ENCODE peak calls at places on chromosome 17, in four cellular contexts. S, Y, E and U are unnamed samples.

GRCh38 chr17:61463068-61463980 is 11.1 kb downstream of the TBX4 start:
- DNase-seq in S (no peak), Y (peak), E (no peak), U (no peak)

GRCh38 chr17:511001-511690 is 158.5 kb upstream of the RPH3AL start:
- DNase-seq in Y (no peak), S (no peak), E (no peak), U (no peak)

GRCh38 chr17:38761612-38762011 is 9.1 kb downstream of the PSMB3 start:
- DNase-seq in E (peak), Y (peak), S (peak), U (no peak)

GRCh38 chr17:42193216-42194132 is 820 bp downstream of the GHDC start:
- DNase-seq in S (no peak), E (no peak), Y (peak), U (no peak)

GRCh38 chr17:1145311-1145986 is 34.3 kb downstream of the ABR start:
- DNase-seq in S (no peak), Y (no peak), E (no peak), U (no peak)

GRCh38 chr17:17295141-17295540 is 8.0 kb upstream of the NT5M start:
- DNase-seq in S (no peak), E (no peak), Y (no peak), U (no peak)

GRCh38 chr17:42577532-42578281 is at the start of gene PSMC3IP:
- DNase-seq in Y (peak), S (peak), E (peak), U (peak)

GRCh38 chr17:16439303-16439791 is 24.0 kb downstream of the TRPV2 start:
- DNase-seq in S (no peak), E (no peak), Y (no peak), U (no peak)

GRCh38 chr17:20266806-20267458 is 200.4 kb downstream of the LGALS9B start:
- DNase-seq in E (no peak), S (no peak), Y (no peak), U (no peak)

GRCh38 chr17:81608605-81609004 is 28.3 kb downstream of the NPLOC4 start:
- DNase-seq in S (no peak), Y (no peak), E (no peak), U (no peak)

GRCh38 chr17:82006468-82007227 is 16.0 kb downstream of the CENPX start:
- DNase-seq in S (no peak), E (no peak), Y (no peak), U (no peak)

GRCh38 chr17:75832652-75833400 is 11.4 kb downstream of the UNC13D start:
- DNase-seq in E (no peak), S (no peak), Y (peak), U (no peak)

GRCh38 chr17:55818451-55819375 is 67.9 kb downstream of the PCTP start:
- DNase-seq in S (no peak), E (no peak), Y (no peak), U (no peak)

GRCh38 chr17:37092041-37092440 is 143.3 kb downstream of the AATF start:
- DNase-seq in Y (no peak), S (no peak), E (no peak), U (no peak)

GRCh38 chr17:65743313-65743665 is 181.8 kb upstream of the AXIN2 start:
- DNase-seq in E (no peak), Y (no peak), S (no peak), U (no peak)

GRCh38 chr17:63455417-63455816 is 9.3 kb upstream of the CYB561 start:
- DNase-seq in S (no peak), Y (no peak), E (peak), U (no peak)

GRCh38 chr17:43601280-43602050 is 55.3 kb upstream of the ETV4 start:
- DNase-seq in S (no peak), E (peak), Y (no peak), U (no peak)

GRCh38 chr17:50203589-50204345 is 2.3 kb upstream of the COL1A1 start:
- DNase-seq in E (no peak), Y (no peak), S (no peak), U (no peak)

GRCh38 chr17:43372273-43372911 is 26.4 kb upstream of the ARL4D start:
- DNase-seq in S (no peak), E (no peak), Y (no peak), U (no peak)

GRCh38 chr17:39235555-39236221 is 9.9 kb upstream of the STAC2 start:
- DNase-seq in E (peak), Y (peak), S (peak), U (no peak)

GRCh38 chr17:1156864-1157263 is 22.9 kb downstream of the ABR start:
- DNase-seq in S (no peak), Y (no peak), E (no peak), U (no peak)

GRCh38 chr17:28078443-28079229 is 36.2 kb downstream of the NLK start:
- DNase-seq in E (no peak), Y (no peak), S (no peak), U (no peak)

GRCh38 chr17:83190601-83191387 is 111.4 kb downstream of the METRNL start:
- DNase-seq in Y (no peak), E (no peak), S (no peak), U (no peak)

GRCh38 chr17:57499648-57500049 is 243.3 kb downstream of the MSI2 start:
- DNase-seq in S (no peak), E (no peak), Y (no peak), U (no peak)

GRCh38 chr17:65930140-65930715 is 261.7 kb downstream of the CEP112 start:
- DNase-seq in S (no peak), E (no peak), Y (no peak), U (no peak)

GRCh38 chr17:42387221-42387657 is 1.0 kb downstream of the STAT3 start:
- DNase-seq in Y (no peak), S (no peak), E (peak), U (peak)

GRCh38 chr17:45895304-45895968 is 1.1 kb downstream of the MAPT start:
- DNase-seq in Y (peak), E (peak), S (no peak), U (peak)

GRCh38 chr17:50468120-50469004 is at the start of gene CHAD:
- DNase-seq in E (no peak), Y (peak), S (no peak), U (no peak)

GRCh38 chr17:21463779-21464407 is 87.7 kb downstream of the KCNJ12 start:
- DNase-seq in E (no peak), Y (peak), S (no peak), U (no peak)

GRCh38 chr17:70095455-70095854 is 20.4 kb downstream of the KCNJ16 start:
- DNase-seq in Y (no peak), E (no peak), S (no peak), U (no peak)

GRCh38 chr17:824372-824771 is 42.2 kb downstream of the MRM3 start:
- DNase-seq in E (no peak), S (no peak), Y (no peak), U (no peak)

GRCh38 chr17:18228176-18228682 is 2.8 kb downstream of the LLGL1 start:
- DNase-seq in Y (no peak), S (no peak), E (no peak), U (no peak)

GRCh38 chr17:62188713-62189112 is 123.6 kb upstream of the MED13 start:
- DNase-seq in S (no peak), Y (no peak), E (no peak), U (peak)

GRCh38 chr17:50875074-50875473 is 8.9 kb upstream of the TOB1 start:
- DNase-seq in Y (no peak), E (no peak), S (no peak), U (no peak)

GRCh38 chr17:49061524-49061943 is 64.3 kb downstream of the IGF2BP1 start:
- DNase-seq in S (no peak), E (no peak), Y (peak), U (no peak)

DNA sequence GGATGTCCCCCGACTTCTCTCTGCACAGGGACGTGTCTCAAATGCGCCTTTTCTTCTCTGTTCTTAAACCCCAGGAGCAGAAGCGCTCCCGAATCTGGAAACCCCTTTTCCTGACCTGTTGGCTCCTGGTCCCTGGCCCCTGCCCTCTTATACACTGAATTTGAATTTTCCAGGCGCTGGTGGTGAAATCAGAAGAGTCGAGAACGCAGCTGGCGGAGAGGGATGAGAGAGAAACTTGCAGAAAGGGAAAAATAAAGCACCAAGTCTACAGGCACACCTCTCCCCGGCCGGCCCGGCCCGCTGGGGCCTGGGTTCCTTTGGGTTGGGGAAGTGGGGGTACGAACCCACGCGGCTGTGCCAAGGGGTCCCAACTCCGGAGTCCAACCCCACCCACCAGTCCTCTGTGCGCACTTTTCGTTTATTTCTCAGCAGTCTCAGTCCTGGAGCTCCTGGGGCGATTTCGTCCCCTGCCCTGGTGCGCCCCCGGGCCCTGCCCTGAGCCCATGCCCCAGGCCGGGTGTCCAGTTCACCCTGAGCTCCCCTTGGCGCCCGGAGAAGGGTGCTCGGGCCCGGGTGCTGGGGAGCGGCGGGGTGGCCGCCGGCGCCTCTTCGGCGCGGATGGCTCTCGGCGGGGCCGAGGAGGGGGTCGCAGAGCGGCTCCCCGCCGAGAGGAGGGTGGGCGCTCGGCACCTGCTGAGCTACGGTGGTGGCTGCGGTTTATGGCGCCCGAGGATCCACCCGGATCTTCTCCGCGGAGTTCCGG is 15.5 kb upstream of the CBX8 start:
- DNase-seq in S (no peak), E (no peak), Y (no peak), U (no peak)
- TF ChIP-seq EZH2 in S (no peak), E (peak), Y (peak), U (no peak)

GRCh38 chr17:4204190-4204589 is 59.6 kb downstream of the ANKFY1 start:
- DNase-seq in Y (no peak), E (no peak), S (no peak), U (no peak)
- H3K27ac ChIP-seq in Y (no peak), E (peak), S (no peak), U (peak)

GRCh38 chr17:40556884-40557414 is 8.3 kb downstream of the CCR7 start:
- DNase-seq in Y (no peak), S (no peak), E (peak), U (no peak)

GRCh38 chr17:40556198-40556661 is 9.0 kb downstream of the CCR7 start:
- DNase-seq in S (no peak), Y (no peak), E (no peak), U (no peak)

GRCh38 chr17:40553694-40554534 is 11.4 kb downstream of the CCR7 start:
- DNase-seq in S (no peak), E (no peak), Y (no peak), U (no peak)

GRCh38 chr17:40554646-40555295 is 10.5 kb downstream of the CCR7 start:
- DNase-seq in S (no peak), E (no peak), Y (no peak), U (no peak)

DNA sequence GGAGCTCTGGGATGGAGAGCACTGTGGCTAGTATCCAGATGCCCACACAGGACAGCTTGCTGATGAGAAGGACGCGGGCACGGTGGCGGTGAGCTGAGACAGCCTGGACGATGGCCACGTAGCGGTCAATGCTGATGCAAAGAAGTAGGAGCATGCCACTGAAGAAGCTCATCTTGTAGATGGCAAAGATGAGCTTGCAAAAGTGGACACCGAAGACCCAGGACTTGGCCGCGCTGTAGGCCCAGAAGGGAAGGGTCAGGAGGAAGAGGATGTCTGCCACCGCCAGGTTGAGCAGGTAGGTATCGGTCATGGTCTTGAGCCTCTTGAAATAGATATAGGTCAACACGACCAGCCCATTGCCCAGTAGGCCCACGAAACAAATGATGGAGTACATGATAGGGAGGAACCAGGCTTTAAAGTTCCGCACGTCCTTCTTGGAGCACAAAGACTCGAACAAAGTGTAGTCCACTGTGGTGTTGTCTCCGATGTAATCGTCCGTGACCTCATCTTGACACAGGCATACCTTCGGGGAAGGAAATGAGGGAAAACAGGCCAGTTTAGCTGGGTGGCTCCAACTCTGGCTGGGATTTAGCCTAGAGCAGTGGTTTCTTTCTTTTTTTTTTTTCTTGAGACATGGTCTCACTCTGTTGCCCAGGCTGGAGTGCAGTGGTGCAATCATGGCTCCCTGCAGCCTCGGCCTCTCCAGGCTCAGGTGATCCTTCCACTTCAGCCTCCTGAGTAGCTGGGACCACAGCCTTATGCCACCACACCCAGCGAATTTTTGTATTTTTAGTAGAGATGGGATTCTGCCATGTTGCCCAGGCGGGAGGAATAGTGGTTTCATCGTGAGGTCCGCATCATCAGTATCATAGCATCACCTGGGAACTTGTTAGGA is 9.7 kb downstream of the CCR7 start:
- DNase-seq in Y (no peak), E (no peak), S (no peak), U (no peak)
- TF ChIP-seq POLR2AphosphoS5 in Y (no peak), E (no peak), S (no peak), U (no peak)

GRCh38 chr17:77737442-77738265 is 220.8 kb upstream of the TNRC6C start:
- DNase-seq in Y (no peak), S (no peak), E (no peak), U (no peak)
- TF ChIP-seq EZH2 in Y (no peak), S (no peak), E (no peak), U (no peak)